ENCODE peak calls at places on chromosomes 13 and 19, in four cellular contexts. S, Z, P and O are unnamed samples.
A peak's percentile ranks its signal among the peaks of the same experiment; 100 is the strongest.

GRCh38 chr19:45103625-45104319 is 10.8 kb downstream of the PPP1R37 start:
- DNase-seq in Z (no peak), P (no peak), S (no peak), O (no peak)

GRCh38 chr13:20160346-20161274 is at the start of gene GJA3:
- DNase-seq in P (peak; percentile 73), S (no peak), Z (no peak), O (peak; percentile 64)

GRCh38 chr19:11698231-11698630 is 40.5 kb downstream of the ZNF823 start:
- DNase-seq in P (no peak), Z (no peak), S (no peak), O (no peak)

GRCh38 chr13:76622336-76623045 is 263.7 kb downstream of the KCTD12 start:
- DNase-seq in S (no peak), P (no peak), Z (no peak), O (peak; percentile 19)

GRCh38 chr13:94390881-94391280 is 88.6 kb downstream of the DCT start:
- DNase-seq in Z (no peak), P (no peak), S (no peak), O (no peak)

GRCh38 chr19:45152504-45153338 is 8.1 kb downstream of the NKPD1 start:
- DNase-seq in S (no peak), P (peak; percentile 48), Z (no peak), O (peak; percentile 49)

GRCh38 chr13:111901301-111901905 is 165.5 kb upstream of the SOX1 start:
- DNase-seq in P (no peak), S (no peak), Z (no peak), O (no peak)

GRCh38 chr13:77595166-77595810 is 59.8 kb downstream of the SCEL start:
- DNase-seq in Z (no peak), P (no peak), S (no peak), O (no peak)

GRCh38 chr13:75960538-75960994 is 324.4 kb downstream of the LMO7 start:
- DNase-seq in Z (no peak), P (no peak), S (no peak), O (no peak)

GRCh38 chr13:114034481-114034891 is 60.6 kb upstream of the C13orf46 start:
- DNase-seq in Z (no peak), S (no peak), P (no peak), O (no peak)

GRCh38 chr19:1848399-1849131 is at the start of gene REXO1:
- DNase-seq in Z (peak; percentile 87), P (peak; percentile 93), S (peak; percentile 96), O (peak; percentile 96)

GRCh38 chr19:39341122-39341719 is 1.0 kb upstream of the SAMD4B start:
- DNase-seq in Z (no peak), S (peak; percentile 29), P (no peak), O (peak; percentile 27)

GRCh38 chr19:17090501-17091074 is 15.0 kb downstream of the MYO9B start:
- DNase-seq in P (peak; percentile 77), S (no peak), Z (no peak), O (no peak)

GRCh38 chr19:47176627-47177090 is 46.0 kb downstream of the SAE1 start:
- DNase-seq in P (peak; percentile 57), Z (no peak), S (no peak), O (no peak)

GRCh38 chr19:12364391-12365093 is 941 bp downstream of the ZNF442 start:
- DNase-seq in Z (no peak), P (peak; percentile 7), S (no peak), O (peak; percentile 15)

GRCh38 chr13:21579754-21580316 is 24.1 kb downstream of the MICU2 start:
- DNase-seq in P (no peak), S (peak; percentile 41), Z (no peak), O (no peak)

GRCh38 chr13:95906999-95907398 is 146.2 kb downstream of the UGGT2 start:
- DNase-seq in P (no peak), S (no peak), Z (no peak), O (no peak)

GRCh38 chr19:8585894-8586750 is 8.9 kb upstream of the MYO1F start:
- DNase-seq in S (peak; percentile 47), Z (no peak), P (no peak), O (peak; percentile 42)

GRCh38 chr19:48390188-48391099 is 907 bp downstream of the KDELR1 start:
- DNase-seq in Z (no peak), S (peak; percentile 81), P (peak; percentile 55), O (peak; percentile 64)

GRCh38 chr19:45191324-45191845 is 12.8 kb downstream of the BLOC1S3 start:
- DNase-seq in Z (no peak), P (peak; percentile 93), S (no peak), O (no peak)

GRCh38 chr19:42295831-42296525 is 6.0 kb upstream of the PRR19 start:
- DNase-seq in Z (no peak), S (peak; percentile 81), P (peak; percentile 72), O (peak; percentile 84)

GRCh38 chr19:27844261-27844660 is 1368.7 kb downstream of the UQCRFS1 start:
- DNase-seq in P (no peak), Z (no peak), S (no peak), O (no peak)

GRCh38 chr19:658916-659839 is 3.8 kb downstream of the RNF126 start:
- DNase-seq in S (peak; percentile 47), P (peak; percentile 99), Z (no peak), O (peak; percentile 65)

GRCh38 chr19:40467007-40467565 is 285 bp downstream of the SPTBN4 start:
- DNase-seq in S (no peak), P (no peak), Z (no peak), O (no peak)

GRCh38 chr13:113550453-113550852 is 34.1 kb upstream of the TFDP1 start:
- DNase-seq in S (no peak), Z (no peak), P (no peak), O (no peak)

GRCh38 chr19:49327878-49328544 is 3.0 kb upstream of the SLC6A16 start:
- DNase-seq in Z (no peak), S (peak; percentile 87), P (peak; percentile 49), O (no peak)

GRCh38 chr13:30679483-30680330 is 55.6 kb upstream of the ALOX5AP start:
- DNase-seq in P (peak; percentile 43), Z (no peak), S (peak; percentile 69), O (no peak)

GRCh38 chr13:25310891-25311290 is 9.5 kb downstream of the NUP58 start:
- DNase-seq in S (no peak), Z (no peak), P (no peak), O (no peak)

GRCh38 chr13:102993348-102993747 is 72.9 kb downstream of the SLC10A2 start:
- DNase-seq in S (no peak), P (no peak), Z (no peak), O (no peak)
- H3K4me3 ChIP-seq in S (no peak overlapping the region), P (no peak overlapping the region), Z (no peak overlapping the region), O (no peak overlapping the region)

DNA sequence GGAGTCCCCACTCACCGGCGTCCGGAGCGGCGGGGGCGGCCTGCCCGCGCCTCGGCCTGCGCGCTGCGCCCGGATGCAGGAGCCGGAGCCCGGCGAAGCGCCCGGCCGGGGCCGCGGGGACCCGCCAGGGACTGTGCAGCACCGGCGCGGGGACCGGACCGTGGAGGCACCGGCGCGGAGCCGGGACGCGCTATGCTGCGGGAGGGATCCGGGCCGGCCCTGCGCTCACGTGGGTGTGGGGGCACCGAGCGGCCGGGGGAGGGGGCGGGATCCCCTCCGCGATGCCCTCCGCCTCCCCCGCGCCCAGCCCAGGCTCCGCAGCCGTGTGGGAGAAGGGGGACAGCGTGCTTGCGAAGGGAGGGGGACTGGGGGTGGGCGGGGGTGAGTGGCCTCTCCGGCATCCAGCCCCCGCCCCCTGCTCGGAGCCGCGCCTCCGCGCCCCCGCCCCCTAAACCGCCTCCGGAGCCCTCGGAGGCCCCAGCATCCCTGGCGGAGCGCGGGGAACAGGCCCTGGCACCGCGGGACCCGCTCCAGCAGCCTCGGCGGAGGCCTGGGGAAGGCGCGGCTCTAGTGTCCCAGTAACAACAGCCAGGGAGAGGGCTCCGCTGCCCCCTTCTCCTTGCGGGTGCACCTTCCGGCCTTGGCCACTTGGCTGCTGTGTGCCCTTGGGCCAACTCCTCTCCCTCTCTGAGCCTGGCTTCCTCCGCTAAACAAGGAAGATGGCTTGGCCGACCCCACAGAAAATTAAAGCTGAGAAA is at the start of gene SLC1A6:
- DNase-seq in P (no peak), S (no peak), Z (no peak), O (no peak)
- H3K4me3 ChIP-seq in P (no peak within 1 kb of the TSS), S (no peak within 1 kb of the TSS), Z (no peak within 1 kb of the TSS), O (peak within 1 kb of the TSS; percentile 35)

GRCh38 chr13:32311188-32311897 is 3.8 kb downstream of the ZAR1L start:
- DNase-seq in S (no peak), Z (no peak), P (no peak), O (no peak)

GRCh38 chr13:32305646-32306045 is 9.5 kb downstream of the ZAR1L start:
- DNase-seq in S (no peak), Z (no peak), P (no peak), O (no peak)

GRCh38 chr13:32309312-32309711 is 5.9 kb downstream of the ZAR1L start:
- DNase-seq in S (peak; percentile 4), Z (no peak), P (no peak), O (no peak)

GRCh38 chr13:32314271-32314967 is 744 bp downstream of the ZAR1L start:
- DNase-seq in P (no peak), S (no peak), Z (no peak), O (peak; percentile 64)

DNA sequence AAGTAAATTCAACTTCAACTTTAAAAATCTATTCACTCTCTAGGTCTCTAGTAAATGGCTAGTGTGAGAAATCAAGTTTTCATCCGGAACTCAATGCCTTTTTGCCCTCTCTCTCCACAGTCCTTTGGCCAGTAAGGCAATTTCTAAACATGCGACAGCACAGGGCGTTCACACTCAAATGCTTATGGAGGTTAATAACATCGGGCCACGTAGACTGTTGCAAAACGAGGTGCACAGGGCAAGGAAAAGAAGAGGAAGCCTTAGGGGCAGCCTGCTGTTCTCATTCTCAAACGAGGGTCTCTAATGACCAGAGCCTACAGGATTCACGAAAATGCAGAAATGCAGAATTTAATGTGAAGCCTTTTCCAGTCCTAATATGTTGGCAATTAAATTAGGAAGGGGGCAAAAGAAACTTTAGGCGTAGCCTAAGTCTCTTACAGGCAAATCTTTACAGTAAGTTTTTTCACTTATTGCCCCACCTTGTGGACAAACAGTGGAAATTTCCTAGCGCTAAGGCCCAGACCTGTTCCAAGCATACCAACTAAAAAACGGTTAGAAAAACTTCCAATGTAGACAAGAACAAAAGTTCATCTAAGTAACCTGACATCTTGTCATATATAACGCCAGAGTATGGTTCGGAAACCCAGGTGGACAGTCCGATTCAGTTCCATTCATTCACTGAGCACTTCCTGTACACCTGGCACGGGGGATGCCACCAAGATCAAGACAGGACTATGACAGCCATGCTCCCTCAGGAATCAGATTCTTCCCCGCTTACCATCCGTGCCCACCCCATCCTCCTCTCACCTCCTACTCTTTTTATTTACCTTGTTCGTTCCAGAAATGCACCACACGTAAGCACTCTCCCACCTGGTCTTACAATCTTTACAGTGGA is 5.1 kb downstream of the ZAR1L start:
- DNase-seq in Z (no peak), S (peak; percentile 67), P (peak; percentile 65), O (no peak)
- H3K4me3 ChIP-seq in Z (peak overlapping the region; percentile 65), S (no peak overlapping the region), P (no peak overlapping the region), O (peak overlapping the region; percentile 48)

DNA sequence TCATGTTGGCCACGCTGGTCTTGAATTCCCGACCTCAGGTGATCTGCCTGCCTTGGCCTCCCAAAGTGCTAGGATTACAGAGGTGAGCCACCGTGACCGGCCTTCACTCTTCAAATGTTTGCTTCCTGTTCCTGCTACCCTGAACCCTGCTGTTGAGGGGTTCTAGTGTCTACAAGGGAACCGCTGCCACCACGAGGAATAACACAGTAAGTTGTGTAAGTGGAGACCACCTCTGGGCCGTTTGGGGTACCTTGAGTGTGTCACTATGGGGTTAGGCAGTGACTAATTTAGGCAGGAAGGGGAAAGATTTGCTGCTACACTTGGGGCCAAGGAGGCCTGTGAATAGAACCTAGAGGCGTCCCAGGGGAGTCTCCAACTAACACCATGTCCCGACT is 2.2 kb upstream of the MYADM start:
- DNase-seq in S (no peak), Z (no peak), P (no peak), O (no peak)
- H3K4me3 ChIP-seq in S (no peak overlapping the region), Z (peak overlapping the region; percentile 88), P (no peak overlapping the region), O (peak overlapping the region; percentile 82)

GRCh38 chr19:24060687-24061356 is 26.2 kb upstream of the ZNF254 start:
- DNase-seq in S (no peak), P (peak; percentile 97), Z (no peak), O (no peak)
- H3K4me3 ChIP-seq in S (no peak overlapping the region), P (no peak overlapping the region), Z (no peak overlapping the region), O (no peak overlapping the region)